ENCODE peak calls at places on chromosomes 4 and X, in eight cellular contexts. M, U, L, N, I, D, E and O are unnamed samples.

GRCh38 chr4:153137168-153137567 is 67.1 kb upstream of the TRIM2 start:
- DNase-seq in U (peak), D (peak), M (peak), E (peak), I (no peak), L (no peak), N (no peak), O (peak)

GRCh38 chr4:75995727-75996126 is 5.0 kb upstream of the SDAD1 start:
- DNase-seq in D (peak), M (no peak), I (peak), U (peak), L (peak), N (no peak), E (no peak), O (peak)

GRCh38 chr4:39375478-39375877 is 9.3 kb upstream of the RFC1 start:
- DNase-seq in N (no peak), D (no peak), U (no peak), I (no peak), L (no peak), E (no peak), M (no peak), O (no peak)

GRCh38 chrX:101078716-101079115 is at the start of gene TMEM35A:
- DNase-seq in U (no peak), N (no peak), L (no peak), I (no peak), E (peak), M (no peak), D (peak), O (peak)

GRCh38 chr4:172256820-172257219 is 443.6 kb downstream of the GALNTL6 start:
- DNase-seq in E (no peak), D (no peak), U (no peak), M (no peak), N (no peak), I (no peak), L (no peak), O (no peak)

GRCh38 chr4:168337550-168337940 is 19.0 kb upstream of the DDX60 start:
- DNase-seq in L (no peak), E (no peak), I (no peak), N (no peak), D (no peak), U (no peak), M (no peak), O (no peak)

GRCh38 chr4:100736651-100737450 is 219.0 kb upstream of the EMCN start:
- DNase-seq in M (no peak), I (no peak), N (peak), L (no peak), D (peak), U (peak), E (no peak), O (peak)

GRCh38 chrX:111322231-111322855 is 52.1 kb upstream of the CAPN6 start:
- DNase-seq in M (no peak), I (no peak), D (no peak), E (no peak), U (no peak), N (no peak), L (no peak), O (no peak)

GRCh38 chr4:41435509-41435908 is 102.4 kb upstream of the LIMCH1 start:
- DNase-seq in L (no peak), D (no peak), M (no peak), E (no peak), U (no peak), I (no peak), N (no peak), O (no peak)

GRCh38 chr4:152936446-152937279 is 540 bp downstream of the FHDC1 start:
- DNase-seq in L (peak), D (peak), N (no peak), I (peak), M (peak), U (peak), E (peak), O (no peak)

GRCh38 chrX:118839334-118839958 is 15.8 kb downstream of the ZCCHC12 start:
- DNase-seq in U (peak), E (peak), D (peak), N (peak), M (peak), I (peak), L (peak), O (peak)

GRCh38 chrX:134886201-134886600 is 104.6 kb upstream of the SMIM10 start:
- DNase-seq in E (no peak), N (no peak), I (no peak), L (no peak), U (peak), D (peak), M (no peak), O (no peak)

GRCh38 chrX:23937100-23937499 is 29.3 kb downstream of the CXorf58 start:
- DNase-seq in N (no peak), U (peak), D (no peak), M (no peak), L (no peak), E (no peak), I (no peak), O (peak)

GRCh38 chr4:61872983-61873382 is 672.9 kb downstream of the ADGRL3 start:
- DNase-seq in N (no peak), I (no peak), D (no peak), U (no peak), L (no peak), E (no peak), M (no peak), O (no peak)

GRCh38 chrX:74015379-74016019 is 288.5 kb upstream of the ZCCHC13 start:
- DNase-seq in N (peak), D (peak), I (peak), L (peak), M (peak), E (peak), U (peak), O (peak)

GRCh38 chrX:46588263-46588662 is 14.7 kb downstream of the CHST7 start:
- DNase-seq in N (no peak), E (no peak), U (peak), M (peak), D (peak), L (no peak), I (peak), O (peak)